ENCODE peak calls at places on chromosomes 5 and 9, in five cellular contexts. A is A549, G is kidney tubule cell, F is adrenal gland, R is SJCRH30. T is an unnamed sample.

GRCh38 chr5:98563885-98564653 is 209.4 kb upstream of the RGMB start:
- DNase-seq in A (no peak), R (no peak), F (no peak), G (no peak), T (no peak)

GRCh38 chr5:154138701-154139100 is 51.8 kb upstream of the GALNT10 start:
- DNase-seq in A (no peak), F (peak; percentile 76), G (no peak), R (no peak), T (no peak)

GRCh38 chr9:115983366-115983765 is 170.2 kb upstream of the PAPPA start:
- DNase-seq in R (no peak), G (no peak), A (no peak), F (no peak), T (no peak)

GRCh38 chr5:106766913-106767312 is 903.8 kb downstream of the EFNA5 start:
- DNase-seq in F (no peak), R (no peak), A (no peak), G (no peak), T (no peak)

GRCh38 chr5:155040984-155041383 is 27.4 kb downstream of the KIF4B start:
- DNase-seq in G (peak; percentile 26), R (no peak), A (no peak), F (no peak), T (no peak)

GRCh38 chr5:122182491-122182921 is 53.2 kb downstream of the ZNF474 start:
- DNase-seq in R (peak; percentile 36), A (no peak), G (peak; percentile 83), F (no peak), T (peak; percentile 89)

GRCh38 chr5:96633820-96634219 is 28.4 kb upstream of the CAST start:
- DNase-seq in F (no peak), G (no peak), R (no peak), A (no peak), T (no peak)

GRCh38 chr5:157198277-157199058 is 17.8 kb downstream of the ITK start:
- DNase-seq in R (no peak), G (no peak), F (no peak), A (no peak), T (no peak)

GRCh38 chr9:96599298-96599697 is 20.3 kb downstream of the CDC14B start:
- DNase-seq in R (no peak), G (no peak), A (no peak), F (no peak), T (no peak)

GRCh38 chr9:36007852-36008251 is 28.9 kb upstream of the RECK start:
- DNase-seq in R (no peak), G (no peak), F (no peak), A (no peak), T (no peak)

GRCh38 chr9:71762900-71763653 is 5.2 kb downstream of the CEMIP2 start:
- DNase-seq in R (no peak), F (no peak), G (peak; percentile 94), A (peak; percentile 71), T (peak; percentile 42)

T was measured in brain microvascular endothelial cell.